ENCODE peak calls at places on chromosome 22, in ten cellular contexts. One of them, this sample, is unnamed.
A peak's percentile ranks its signal among the peaks of the same experiment; 100 is the strongest.

GRCh38 chr22:35477911-35478582 is 62.6 kb upstream of the RASD2 start:
- DNase-seq in prostate gland: peak; percentile 94
- DNase-seq in Caki2: peak; percentile 94
- DNase-seq in Calu3: peak; percentile 47
- DNase-seq in stimulated activated CD4-positive, alpha-beta T cell treated with anti-CD3 and anti-CD28 coated beads, Interleukin-4, amount 100 ng/mL, for 4 hours: no peak
- DNase-seq in NCI-H526: no peak
- DNase-seq in NCI-H460: peak; percentile 43
- DNase-seq in activated naive CD8-positive, alpha-beta T cell treated with anti-CD3 and anti-CD28 coated beads, Interleukin-2, amount 50 U/mL, for 24 hours: no peak
- DNase-seq in lung: no peak
- DNase-seq in activated CD8-positive, alpha-beta memory T cell treated with anti-CD3 and anti-CD28 coated beads, Interleukin-2, amount 50 U/mL, for 48 hours: no peak
- DNase-seq in this sample: peak; percentile 86

GRCh38 chr22:42803454-42803853 is 53.6 kb downstream of the ARFGAP3 start:
- DNase-seq in lung: no peak
- DNase-seq in Caki2: no peak
- DNase-seq in activated naive CD8-positive, alpha-beta T cell treated with anti-CD3 and anti-CD28 coated beads, Interleukin-2, amount 50 U/mL, for 24 hours: no peak
- DNase-seq in Calu3: no peak
- DNase-seq in prostate gland: no peak
- DNase-seq in NCI-H460: no peak
- DNase-seq in stimulated activated CD4-positive, alpha-beta T cell treated with anti-CD3 and anti-CD28 coated beads, Interleukin-4, amount 100 ng/mL, for 4 hours: no peak
- DNase-seq in NCI-H526: no peak
- DNase-seq in activated CD8-positive, alpha-beta memory T cell treated with anti-CD3 and anti-CD28 coated beads, Interleukin-2, amount 50 U/mL, for 48 hours: peak; percentile 28
- DNase-seq in this sample: no peak

GRCh38 chr22:48835857-48836672 is 991.6 kb downstream of the BRD1 start:
- DNase-seq in lung: no peak
- DNase-seq in stimulated activated CD4-positive, alpha-beta T cell treated with anti-CD3 and anti-CD28 coated beads, Interleukin-4, amount 100 ng/mL, for 4 hours: no peak
- DNase-seq in NCI-H460: no peak
- DNase-seq in prostate gland: no peak
- DNase-seq in activated CD8-positive, alpha-beta memory T cell treated with anti-CD3 and anti-CD28 coated beads, Interleukin-2, amount 50 U/mL, for 48 hours: peak; percentile 18
- DNase-seq in Caki2: no peak
- DNase-seq in NCI-H526: no peak
- DNase-seq in activated naive CD8-positive, alpha-beta T cell treated with anti-CD3 and anti-CD28 coated beads, Interleukin-2, amount 50 U/mL, for 24 hours: no peak
- DNase-seq in Calu3: no peak
- DNase-seq in this sample: no peak

GRCh38 chr22:19895160-19895849 is 40.6 kb upstream of the GNB1L start:
- DNase-seq in activated naive CD8-positive, alpha-beta T cell treated with anti-CD3 and anti-CD28 coated beads, Interleukin-2, amount 50 U/mL, for 24 hours: no peak
- DNase-seq in lung: no peak
- DNase-seq in NCI-H526: no peak
- DNase-seq in prostate gland: no peak
- DNase-seq in Calu3: no peak
- DNase-seq in activated CD8-positive, alpha-beta memory T cell treated with anti-CD3 and anti-CD28 coated beads, Interleukin-2, amount 50 U/mL, for 48 hours: no peak
- DNase-seq in stimulated activated CD4-positive, alpha-beta T cell treated with anti-CD3 and anti-CD28 coated beads, Interleukin-4, amount 100 ng/mL, for 4 hours: no peak
- DNase-seq in NCI-H460: no peak
- DNase-seq in Caki2: no peak
- DNase-seq in this sample: no peak

GRCh38 chr22:34998921-34999320 is 67.0 kb upstream of the ISX start:
- DNase-seq in lung: no peak
- DNase-seq in Caki2: no peak
- DNase-seq in stimulated activated CD4-positive, alpha-beta T cell treated with anti-CD3 and anti-CD28 coated beads, Interleukin-4, amount 100 ng/mL, for 4 hours: no peak
- DNase-seq in NCI-H460: no peak
- DNase-seq in activated CD8-positive, alpha-beta memory T cell treated with anti-CD3 and anti-CD28 coated beads, Interleukin-2, amount 50 U/mL, for 48 hours: no peak
- DNase-seq in Calu3: no peak
- DNase-seq in activated naive CD8-positive, alpha-beta T cell treated with anti-CD3 and anti-CD28 coated beads, Interleukin-2, amount 50 U/mL, for 24 hours: no peak
- DNase-seq in prostate gland: no peak
- DNase-seq in NCI-H526: no peak
- DNase-seq in this sample: no peak

GRCh38 chr22:50416996-50417395 is 57.8 kb downstream of the SBF1 start:
- DNase-seq in NCI-H460: no peak
- DNase-seq in NCI-H526: no peak
- DNase-seq in prostate gland: no peak
- DNase-seq in Caki2: no peak
- DNase-seq in activated CD8-positive, alpha-beta memory T cell treated with anti-CD3 and anti-CD28 coated beads, Interleukin-2, amount 50 U/mL, for 48 hours: no peak
- DNase-seq in activated naive CD8-positive, alpha-beta T cell treated with anti-CD3 and anti-CD28 coated beads, Interleukin-2, amount 50 U/mL, for 24 hours: no peak
- DNase-seq in stimulated activated CD4-positive, alpha-beta T cell treated with anti-CD3 and anti-CD28 coated beads, Interleukin-4, amount 100 ng/mL, for 4 hours: no peak
- DNase-seq in Calu3: no peak
- DNase-seq in lung: no peak
- DNase-seq in this sample: no peak

GRCh38 chr22:37462983-37463382 is 23.2 kb downstream of the MFNG start:
- DNase-seq in NCI-H526: no peak
- DNase-seq in NCI-H460: no peak
- DNase-seq in stimulated activated CD4-positive, alpha-beta T cell treated with anti-CD3 and anti-CD28 coated beads, Interleukin-4, amount 100 ng/mL, for 4 hours: no peak
- DNase-seq in activated CD8-positive, alpha-beta memory T cell treated with anti-CD3 and anti-CD28 coated beads, Interleukin-2, amount 50 U/mL, for 48 hours: no peak
- DNase-seq in activated naive CD8-positive, alpha-beta T cell treated with anti-CD3 and anti-CD28 coated beads, Interleukin-2, amount 50 U/mL, for 24 hours: no peak
- DNase-seq in Caki2: peak; percentile 50
- DNase-seq in lung: no peak
- DNase-seq in prostate gland: no peak
- DNase-seq in Calu3: peak; percentile 36
- DNase-seq in this sample: peak; percentile 32

GRCh38 chr22:24758164-24758799 is 16.2 kb downstream of the PIWIL3 start:
- DNase-seq in prostate gland: peak; percentile 43
- DNase-seq in NCI-H526: no peak
- DNase-seq in Caki2: peak; percentile 34
- DNase-seq in stimulated activated CD4-positive, alpha-beta T cell treated with anti-CD3 and anti-CD28 coated beads, Interleukin-4, amount 100 ng/mL, for 4 hours: peak; percentile 34
- DNase-seq in activated CD8-positive, alpha-beta memory T cell treated with anti-CD3 and anti-CD28 coated beads, Interleukin-2, amount 50 U/mL, for 48 hours: peak; percentile 81
- DNase-seq in Calu3: peak; percentile 65
- DNase-seq in NCI-H460: peak; percentile 45
- DNase-seq in activated naive CD8-positive, alpha-beta T cell treated with anti-CD3 and anti-CD28 coated beads, Interleukin-2, amount 50 U/mL, for 24 hours: peak; percentile 63
- DNase-seq in lung: peak; percentile 55
- DNase-seq in this sample: peak; percentile 74

GRCh38 chr22:47310601-47311000 is 548.2 kb downstream of the TBC1D22A start:
- DNase-seq in activated CD8-positive, alpha-beta memory T cell treated with anti-CD3 and anti-CD28 coated beads, Interleukin-2, amount 50 U/mL, for 48 hours: no peak
- DNase-seq in NCI-H460: no peak
- DNase-seq in activated naive CD8-positive, alpha-beta T cell treated with anti-CD3 and anti-CD28 coated beads, Interleukin-2, amount 50 U/mL, for 24 hours: no peak
- DNase-seq in NCI-H526: no peak
- DNase-seq in stimulated activated CD4-positive, alpha-beta T cell treated with anti-CD3 and anti-CD28 coated beads, Interleukin-4, amount 100 ng/mL, for 4 hours: no peak
- DNase-seq in Caki2: peak; percentile 66
- DNase-seq in Calu3: no peak
- DNase-seq in prostate gland: no peak
- DNase-seq in lung: no peak
- DNase-seq in this sample: no peak

GRCh38 chr22:20725987-20726558 is 47.8 kb upstream of the SERPIND1 start:
- DNase-seq in Caki2: no peak
- DNase-seq in NCI-H526: no peak
- DNase-seq in prostate gland: no peak
- DNase-seq in Calu3: no peak
- DNase-seq in lung: no peak
- DNase-seq in NCI-H460: no peak
- DNase-seq in activated naive CD8-positive, alpha-beta T cell treated with anti-CD3 and anti-CD28 coated beads, Interleukin-2, amount 50 U/mL, for 24 hours: no peak
- DNase-seq in stimulated activated CD4-positive, alpha-beta T cell treated with anti-CD3 and anti-CD28 coated beads, Interleukin-4, amount 100 ng/mL, for 4 hours: no peak
- DNase-seq in activated CD8-positive, alpha-beta memory T cell treated with anti-CD3 and anti-CD28 coated beads, Interleukin-2, amount 50 U/mL, for 48 hours: no peak
- DNase-seq in this sample: no peak

GRCh38 chr22:27086728-27087450 is 429.5 kb downstream of the MIAT start:
- DNase-seq in prostate gland: no peak
- DNase-seq in activated naive CD8-positive, alpha-beta T cell treated with anti-CD3 and anti-CD28 coated beads, Interleukin-2, amount 50 U/mL, for 24 hours: no peak
- DNase-seq in Calu3: no peak
- DNase-seq in Caki2: no peak
- DNase-seq in lung: no peak
- DNase-seq in stimulated activated CD4-positive, alpha-beta T cell treated with anti-CD3 and anti-CD28 coated beads, Interleukin-4, amount 100 ng/mL, for 4 hours: no peak
- DNase-seq in NCI-H460: no peak
- DNase-seq in NCI-H526: no peak
- DNase-seq in activated CD8-positive, alpha-beta memory T cell treated with anti-CD3 and anti-CD28 coated beads, Interleukin-2, amount 50 U/mL, for 48 hours: no peak
- DNase-seq in this sample: no peak

GRCh38 chr22:44648821-44649566 is 53.0 kb upstream of the PRR5 start:
- DNase-seq in NCI-H526: no peak
- DNase-seq in lung: no peak
- DNase-seq in activated CD8-positive, alpha-beta memory T cell treated with anti-CD3 and anti-CD28 coated beads, Interleukin-2, amount 50 U/mL, for 48 hours: no peak
- DNase-seq in stimulated activated CD4-positive, alpha-beta T cell treated with anti-CD3 and anti-CD28 coated beads, Interleukin-4, amount 100 ng/mL, for 4 hours: no peak
- DNase-seq in Calu3: no peak
- DNase-seq in activated naive CD8-positive, alpha-beta T cell treated with anti-CD3 and anti-CD28 coated beads, Interleukin-2, amount 50 U/mL, for 24 hours: no peak
- DNase-seq in NCI-H460: no peak
- DNase-seq in prostate gland: no peak
- DNase-seq in Caki2: no peak
- DNase-seq in this sample: no peak

GRCh38 chr22:25754527-25755202 is 12.7 kb downstream of the MYO18B start:
- DNase-seq in NCI-H526: no peak
- DNase-seq in prostate gland: no peak
- DNase-seq in activated naive CD8-positive, alpha-beta T cell treated with anti-CD3 and anti-CD28 coated beads, Interleukin-2, amount 50 U/mL, for 24 hours: no peak
- DNase-seq in Calu3: no peak
- DNase-seq in activated CD8-positive, alpha-beta memory T cell treated with anti-CD3 and anti-CD28 coated beads, Interleukin-2, amount 50 U/mL, for 48 hours: no peak
- DNase-seq in NCI-H460: peak; percentile 58
- DNase-seq in Caki2: no peak
- DNase-seq in stimulated activated CD4-positive, alpha-beta T cell treated with anti-CD3 and anti-CD28 coated beads, Interleukin-4, amount 100 ng/mL, for 4 hours: no peak
- DNase-seq in lung: no peak
- DNase-seq in this sample: no peak

GRCh38 chr22:43521716-43522115 is 109.9 kb downstream of the MPPED1 start:
- DNase-seq in lung: no peak
- DNase-seq in activated CD8-positive, alpha-beta memory T cell treated with anti-CD3 and anti-CD28 coated beads, Interleukin-2, amount 50 U/mL, for 48 hours: no peak
- DNase-seq in prostate gland: no peak
- DNase-seq in activated naive CD8-positive, alpha-beta T cell treated with anti-CD3 and anti-CD28 coated beads, Interleukin-2, amount 50 U/mL, for 24 hours: no peak
- DNase-seq in NCI-H460: no peak
- DNase-seq in Caki2: peak; percentile 67
- DNase-seq in stimulated activated CD4-positive, alpha-beta T cell treated with anti-CD3 and anti-CD28 coated beads, Interleukin-4, amount 100 ng/mL, for 4 hours: no peak
- DNase-seq in Calu3: no peak
- DNase-seq in NCI-H526: no peak
- DNase-seq in this sample: no peak

GRCh38 chr22:40421941-40422340 is 51.5 kb downstream of the SGSM3 start:
- DNase-seq in activated naive CD8-positive, alpha-beta T cell treated with anti-CD3 and anti-CD28 coated beads, Interleukin-2, amount 50 U/mL, for 24 hours: no peak
- DNase-seq in activated CD8-positive, alpha-beta memory T cell treated with anti-CD3 and anti-CD28 coated beads, Interleukin-2, amount 50 U/mL, for 48 hours: no peak
- DNase-seq in NCI-H526: no peak
- DNase-seq in stimulated activated CD4-positive, alpha-beta T cell treated with anti-CD3 and anti-CD28 coated beads, Interleukin-4, amount 100 ng/mL, for 4 hours: no peak
- DNase-seq in Calu3: no peak
- DNase-seq in Caki2: no peak
- DNase-seq in lung: no peak
- DNase-seq in NCI-H460: no peak
- DNase-seq in prostate gland: no peak
- DNase-seq in this sample: no peak

This sample was measured in HT-29.